ENCODE peak calls at places on chromosome 6, in five cellular contexts. One of them, this sample, is unnamed. For H3K4me1, the result is how much of the 10 kb centered on the place peaks cover.

GRCh38 chr6:113421997-113422396 is 435.1 kb upstream of the MARCKS start:
- DNase-seq in CD4-positive, CD25-positive, alpha-beta regulatory T cell: no peak
- DNase-seq in right cardiac atrium: no peak
- DNase-seq in thoracic aorta: no peak
- DNase-seq in left ventricle myocardium inferior: no peak
- DNase-seq in this sample: no peak

GRCh38 chr6:164108869-164109769 is 694.6 kb downstream of the QKI start:
- DNase-seq in left ventricle myocardium inferior: peak
- DNase-seq in right cardiac atrium: peak
- DNase-seq in thoracic aorta: no peak
- DNase-seq in CD4-positive, CD25-positive, alpha-beta regulatory T cell: no peak
- DNase-seq in this sample: no peak

GRCh38 chr6:11329841-11330765 is 97.6 kb upstream of the NEDD9 start:
- DNase-seq in left ventricle myocardium inferior: no peak
- DNase-seq in right cardiac atrium: no peak
- DNase-seq in thoracic aorta: no peak
- DNase-seq in CD4-positive, CD25-positive, alpha-beta regulatory T cell: no peak
- DNase-seq in this sample: no peak

GRCh38 chr6:135675026-135675425 is 176.5 kb upstream of the PDE7B start:
- DNase-seq in right cardiac atrium: no peak
- DNase-seq in left ventricle myocardium inferior: no peak
- DNase-seq in CD4-positive, CD25-positive, alpha-beta regulatory T cell: no peak
- DNase-seq in thoracic aorta: no peak
- DNase-seq in this sample: no peak

GRCh38 chr6:105900120-105900937 is 185.8 kb upstream of the PRDM1 start:
- DNase-seq in left ventricle myocardium inferior: no peak
- DNase-seq in right cardiac atrium: no peak
- DNase-seq in thoracic aorta: no peak
- DNase-seq in CD4-positive, CD25-positive, alpha-beta regulatory T cell: peak
- DNase-seq in this sample: no peak

GRCh38 chr6:30013296-30013922 is 47.7 kb upstream of the POLR1H start:
- DNase-seq in thoracic aorta: no peak
- DNase-seq in right cardiac atrium: peak
- DNase-seq in CD4-positive, CD25-positive, alpha-beta regulatory T cell: peak
- DNase-seq in left ventricle myocardium inferior: no peak
- DNase-seq in this sample: no peak

GRCh38 chr6:122749451-122750050 is 30.0 kb upstream of the FABP7 start:
- DNase-seq in thoracic aorta: no peak
- DNase-seq in left ventricle myocardium inferior: no peak
- DNase-seq in right cardiac atrium: no peak
- DNase-seq in CD4-positive, CD25-positive, alpha-beta regulatory T cell: no peak
- DNase-seq in this sample: no peak

GRCh38 chr6:20658053-20658452 is 123.8 kb downstream of the CDKAL1 start:
- DNase-seq in left ventricle myocardium inferior: no peak
- DNase-seq in right cardiac atrium: no peak
- DNase-seq in CD4-positive, CD25-positive, alpha-beta regulatory T cell: no peak
- DNase-seq in thoracic aorta: no peak
- DNase-seq in this sample: no peak

GRCh38 chr6:168277274-168277669 is 42.3 kb downstream of the DACT2 start:
- DNase-seq in right cardiac atrium: no peak
- DNase-seq in thoracic aorta: no peak
- DNase-seq in CD4-positive, CD25-positive, alpha-beta regulatory T cell: no peak
- DNase-seq in left ventricle myocardium inferior: no peak
- DNase-seq in this sample: peak

GRCh38 chr6:97394160-97394748 is 111.2 kb upstream of the MMS22L start:
- DNase-seq in thoracic aorta: no peak
- DNase-seq in left ventricle myocardium inferior: no peak
- DNase-seq in right cardiac atrium: peak
- DNase-seq in CD4-positive, CD25-positive, alpha-beta regulatory T cell: peak
- DNase-seq in this sample: peak

GRCh38 chr6:96015321-96015790 is 418 bp upstream of the FUT9 start:
- DNase-seq in CD4-positive, CD25-positive, alpha-beta regulatory T cell: no peak
- DNase-seq in right cardiac atrium: no peak
- DNase-seq in left ventricle myocardium inferior: no peak
- DNase-seq in thoracic aorta: no peak
- DNase-seq in this sample: no peak

GRCh38 chr6:82711105-82711829 is 347.6 kb downstream of the TPBG start:
- DNase-seq in CD4-positive, CD25-positive, alpha-beta regulatory T cell: no peak
- DNase-seq in right cardiac atrium: no peak
- DNase-seq in left ventricle myocardium inferior: no peak
- DNase-seq in thoracic aorta: no peak
- DNase-seq in this sample: no peak

GRCh38 chr6:165584541-165584940 is 78.5 kb downstream of the PDE10A start:
- DNase-seq in thoracic aorta: no peak
- DNase-seq in CD4-positive, CD25-positive, alpha-beta regulatory T cell: no peak
- DNase-seq in left ventricle myocardium inferior: no peak
- DNase-seq in right cardiac atrium: no peak
- DNase-seq in this sample: no peak

GRCh38 chr6:161396539-161396938 is 122.7 kb upstream of the AGPAT4 start:
- DNase-seq in right cardiac atrium: no peak
- DNase-seq in CD4-positive, CD25-positive, alpha-beta regulatory T cell: no peak
- DNase-seq in thoracic aorta: no peak
- DNase-seq in left ventricle myocardium inferior: no peak
- DNase-seq in this sample: no peak

GRCh38 chr6:159259726-159260125 is 90.5 kb downstream of the FNDC1 start:
- DNase-seq in thoracic aorta: no peak
- DNase-seq in left ventricle myocardium inferior: no peak
- DNase-seq in CD4-positive, CD25-positive, alpha-beta regulatory T cell: no peak
- DNase-seq in right cardiac atrium: peak
- DNase-seq in this sample: no peak

GRCh38 chr6:16358531-16359138 is 120.2 kb downstream of the GMPR start:
- DNase-seq in thoracic aorta: no peak
- DNase-seq in left ventricle myocardium inferior: no peak
- DNase-seq in right cardiac atrium: no peak
- DNase-seq in CD4-positive, CD25-positive, alpha-beta regulatory T cell: no peak
- DNase-seq in this sample: no peak

GRCh38 chr6:90860822-90861601 is 274.1 kb upstream of the MAP3K7 start:
- DNase-seq in thoracic aorta: no peak
- DNase-seq in CD4-positive, CD25-positive, alpha-beta regulatory T cell: peak
- DNase-seq in left ventricle myocardium inferior: no peak
- DNase-seq in right cardiac atrium: no peak
- DNase-seq in this sample: no peak

GRCh38 chr6:116016846-116017545 is 43.7 kb downstream of the FRK start:
- DNase-seq in CD4-positive, CD25-positive, alpha-beta regulatory T cell: no peak
- DNase-seq in thoracic aorta: no peak
- DNase-seq in right cardiac atrium: peak
- DNase-seq in left ventricle myocardium inferior: no peak
- DNase-seq in this sample: no peak

GRCh38 chr6:101689156-101689555 is 295.6 kb downstream of the GRIK2 start:
- DNase-seq in thoracic aorta: no peak
- DNase-seq in left ventricle myocardium inferior: no peak
- DNase-seq in CD4-positive, CD25-positive, alpha-beta regulatory T cell: no peak
- DNase-seq in right cardiac atrium: no peak
- DNase-seq in this sample: no peak

GRCh38 chr6:3749991-3750323 is 1.6 kb downstream of the PXDC1 start:
- DNase-seq in CD4-positive, CD25-positive, alpha-beta regulatory T cell: no peak
- DNase-seq in right cardiac atrium: peak
- DNase-seq in thoracic aorta: peak
- DNase-seq in left ventricle myocardium inferior: peak
- DNase-seq in this sample: peak

GRCh38 chr6:90575267-90575666 is 11.6 kb downstream of the MAP3K7 start:
- DNase-seq in left ventricle myocardium inferior: no peak
- DNase-seq in thoracic aorta: no peak
- DNase-seq in CD4-positive, CD25-positive, alpha-beta regulatory T cell: no peak
- DNase-seq in right cardiac atrium: no peak
- DNase-seq in this sample: no peak

GRCh38 chr6:19415605-19416326 is 421.4 kb upstream of the ID4 start:
- DNase-seq in CD4-positive, CD25-positive, alpha-beta regulatory T cell: no peak
- DNase-seq in left ventricle myocardium inferior: no peak
- DNase-seq in right cardiac atrium: no peak
- DNase-seq in thoracic aorta: no peak
- DNase-seq in this sample: no peak

GRCh38 chr6:38143191-38144154 is 323.9 kb downstream of the ZFAND3 start:
- DNase-seq in left ventricle myocardium inferior: no peak
- DNase-seq in thoracic aorta: no peak
- DNase-seq in right cardiac atrium: no peak
- DNase-seq in CD4-positive, CD25-positive, alpha-beta regulatory T cell: no peak
- DNase-seq in this sample: no peak

GRCh38 chr6:89818977-89819335 is 638 bp downstream of the MDN1 start:
- DNase-seq in right cardiac atrium: no peak
- DNase-seq in thoracic aorta: no peak
- DNase-seq in CD4-positive, CD25-positive, alpha-beta regulatory T cell: no peak
- DNase-seq in left ventricle myocardium inferior: no peak
- DNase-seq in this sample: no peak

GRCh38 chr6:139764498-139764986 is 390.1 kb upstream of the CITED2 start:
- DNase-seq in thoracic aorta: no peak
- DNase-seq in right cardiac atrium: no peak
- DNase-seq in CD4-positive, CD25-positive, alpha-beta regulatory T cell: no peak
- DNase-seq in left ventricle myocardium inferior: no peak
- DNase-seq in this sample: peak

DNA sequence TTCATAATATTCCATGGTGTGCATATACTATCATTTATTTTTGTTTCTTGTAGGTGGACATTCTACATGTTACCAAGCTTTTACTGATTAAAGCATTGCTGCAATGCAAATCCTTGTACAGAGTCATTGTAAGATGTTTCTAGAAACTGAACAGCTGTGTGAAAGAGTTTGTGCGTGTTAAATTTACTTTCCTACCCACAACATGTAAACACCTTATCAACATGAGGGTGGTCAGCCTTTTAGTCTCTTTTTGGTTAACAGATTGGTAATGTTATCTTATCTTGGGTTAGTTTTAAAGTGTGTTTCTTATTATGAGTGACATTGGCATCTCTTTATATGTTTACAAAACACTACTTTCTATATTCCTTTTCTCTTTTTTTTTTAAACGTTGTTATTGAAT is 112.4 kb downstream of the TCP11 start:
- DNase-seq in right cardiac atrium: no peak
- DNase-seq in thoracic aorta: no peak
- DNase-seq in left ventricle myocardium inferior: no peak
- DNase-seq in CD4-positive, CD25-positive, alpha-beta regulatory T cell: no peak
- DNase-seq in this sample: no peak
- H3K4me1 ChIP-seq in right cardiac atrium: under half
- H3K4me1 ChIP-seq in thoracic aorta: half or more
- H3K4me1 ChIP-seq in left ventricle myocardium inferior: half or more
- H3K4me1 ChIP-seq in CD4-positive, CD25-positive, alpha-beta regulatory T cell: under half
- H3K4me1 ChIP-seq in this sample: under half

GRCh38 chr6:157537518-157537917 is 156.5 kb downstream of the ZDHHC14 start:
- DNase-seq in CD4-positive, CD25-positive, alpha-beta regulatory T cell: no peak
- DNase-seq in right cardiac atrium: no peak
- DNase-seq in left ventricle myocardium inferior: no peak
- DNase-seq in thoracic aorta: no peak
- DNase-seq in this sample: no peak

GRCh38 chr6:157538698-157539097 is 157.7 kb downstream of the ZDHHC14 start:
- DNase-seq in left ventricle myocardium inferior: no peak
- DNase-seq in right cardiac atrium: no peak
- DNase-seq in CD4-positive, CD25-positive, alpha-beta regulatory T cell: no peak
- DNase-seq in thoracic aorta: no peak
- DNase-seq in this sample: peak

GRCh38 chr6:157539421-157539822 is 158.4 kb downstream of the ZDHHC14 start:
- DNase-seq in CD4-positive, CD25-positive, alpha-beta regulatory T cell: no peak
- DNase-seq in thoracic aorta: no peak
- DNase-seq in right cardiac atrium: no peak
- DNase-seq in left ventricle myocardium inferior: no peak
- DNase-seq in this sample: no peak

GRCh38 chr6:157539900-157540752 is 159.1 kb downstream of the ZDHHC14 start:
- DNase-seq in CD4-positive, CD25-positive, alpha-beta regulatory T cell: no peak
- DNase-seq in left ventricle myocardium inferior: no peak
- DNase-seq in thoracic aorta: no peak
- DNase-seq in right cardiac atrium: no peak
- DNase-seq in this sample: no peak

DNA sequence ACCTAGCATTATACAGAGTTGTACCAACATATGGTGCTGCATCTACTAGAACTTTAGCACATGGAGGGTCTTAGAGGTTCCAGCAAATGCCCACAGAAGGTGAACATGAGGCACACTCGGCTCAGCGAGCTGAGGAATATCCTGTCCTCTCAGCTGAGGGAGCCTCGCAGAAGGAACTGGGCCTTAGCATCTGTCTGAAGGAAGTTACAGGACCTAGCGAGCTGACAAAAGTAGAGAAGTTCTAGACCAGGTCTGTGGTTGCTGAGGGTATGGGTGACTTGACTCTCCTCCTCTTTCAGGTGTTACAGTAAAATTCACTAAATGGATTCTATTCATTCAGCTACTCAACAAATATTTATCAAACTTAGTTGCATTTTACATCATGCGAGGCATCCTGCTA is 157.2 kb downstream of the ZDHHC14 start:
- DNase-seq in left ventricle myocardium inferior: no peak
- DNase-seq in right cardiac atrium: no peak
- DNase-seq in thoracic aorta: no peak
- DNase-seq in CD4-positive, CD25-positive, alpha-beta regulatory T cell: no peak
- DNase-seq in this sample: no peak
- H3K4me1 ChIP-seq in left ventricle myocardium inferior: half or more
- H3K4me1 ChIP-seq in right cardiac atrium: under half
- H3K4me1 ChIP-seq in thoracic aorta: under half
- H3K4me1 ChIP-seq in CD4-positive, CD25-positive, alpha-beta regulatory T cell: under half
- H3K4me1 ChIP-seq in this sample: under half

DNA sequence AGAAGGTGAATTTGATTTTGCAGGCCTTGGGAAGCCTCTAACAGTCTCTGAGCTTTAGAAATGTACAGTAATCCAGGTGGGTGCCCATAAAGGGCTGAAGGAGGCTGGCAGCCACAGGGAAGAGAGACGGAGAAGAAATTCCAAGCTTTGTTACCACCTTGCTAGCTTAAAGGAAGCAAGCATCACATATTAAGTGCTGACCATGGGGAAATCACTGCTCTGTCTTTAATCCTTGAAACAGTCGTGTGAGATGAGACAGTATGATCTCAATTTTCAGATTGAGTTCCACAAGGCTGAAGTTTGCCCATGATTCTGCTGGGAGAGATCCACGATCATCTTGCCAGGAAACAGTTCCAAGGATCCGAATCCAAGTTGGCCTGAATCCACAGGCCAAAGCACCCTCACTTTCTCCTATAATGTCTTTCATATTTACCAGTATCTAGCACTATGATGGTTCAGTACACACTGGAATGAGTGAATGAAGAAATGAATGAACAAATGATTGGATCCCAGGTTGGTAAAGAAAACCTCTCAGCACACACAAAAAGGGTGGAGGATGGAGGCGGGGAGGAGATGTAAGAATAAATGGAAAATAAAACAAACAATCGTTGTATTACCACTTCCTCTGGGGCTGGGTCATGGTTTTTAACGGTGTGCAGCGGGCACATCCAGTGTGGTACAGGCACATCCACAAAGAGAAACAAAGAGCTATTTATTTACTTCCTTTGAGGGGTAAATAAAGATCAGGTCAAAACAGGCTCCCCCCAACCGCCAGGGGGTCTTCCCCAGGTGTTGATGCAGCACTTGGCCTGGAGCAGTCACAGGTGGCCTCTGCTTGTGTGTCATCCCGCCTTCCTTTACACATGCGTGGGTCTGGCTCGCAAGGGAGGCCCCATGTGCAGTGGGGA is 28.2 kb upstream of the TAF8 start:
- DNase-seq in left ventricle myocardium inferior: no peak
- DNase-seq in thoracic aorta: no peak
- DNase-seq in right cardiac atrium: no peak
- DNase-seq in CD4-positive, CD25-positive, alpha-beta regulatory T cell: peak
- DNase-seq in this sample: no peak
- H3K4me1 ChIP-seq in left ventricle myocardium inferior: under half
- H3K4me1 ChIP-seq in thoracic aorta: under half
- H3K4me1 ChIP-seq in right cardiac atrium: under half
- H3K4me1 ChIP-seq in CD4-positive, CD25-positive, alpha-beta regulatory T cell: half or more
- H3K4me1 ChIP-seq in this sample: under half

DNA sequence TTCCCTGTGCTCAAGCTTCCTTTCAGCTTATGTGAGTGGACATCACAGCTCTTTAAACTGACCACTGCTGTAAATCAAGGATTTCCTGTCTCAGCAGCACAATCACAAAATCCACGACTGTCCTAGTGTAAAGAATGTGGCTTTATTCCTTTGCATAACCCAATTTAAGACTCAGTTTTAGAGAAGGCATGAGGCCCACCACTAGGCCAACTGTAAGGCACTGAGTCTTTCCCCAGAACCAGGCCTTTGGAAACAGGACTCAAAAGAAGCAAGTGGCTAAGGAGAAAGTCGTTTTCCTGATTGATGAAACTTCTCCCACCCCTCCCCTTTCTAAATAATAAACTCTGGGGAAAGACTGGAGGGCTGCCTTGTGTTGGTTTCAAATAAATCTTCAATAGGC is 3.7 kb downstream of the OLIG3 start:
- DNase-seq in CD4-positive, CD25-positive, alpha-beta regulatory T cell: no peak
- DNase-seq in thoracic aorta: no peak
- DNase-seq in right cardiac atrium: no peak
- DNase-seq in left ventricle myocardium inferior: no peak
- DNase-seq in this sample: no peak
- H3K4me1 ChIP-seq in CD4-positive, CD25-positive, alpha-beta regulatory T cell: under half
- H3K4me1 ChIP-seq in thoracic aorta: under half
- H3K4me1 ChIP-seq in right cardiac atrium: under half
- H3K4me1 ChIP-seq in left ventricle myocardium inferior: under half
- H3K4me1 ChIP-seq in this sample: under half

This sample was measured in tibial artery.